ENCODE peak calls at places on chromosomes 2 and 18, in nine cellular contexts. O, T, P, B, M, C, S, K and U are unnamed samples.

GRCh38 chr2:18752022-18752493 is 162.7 kb upstream of the NT5C1B start:
- DNase-seq in O (no peak), T (no peak), P (no peak), B (no peak), M (no peak), C (peak; percentile 35), S (peak; percentile 39), K (no peak), U (no peak)

GRCh38 chr2:143264851-143265250 is 135.6 kb downstream of the ARHGAP15 start:
- DNase-seq in O (no peak), T (no peak), P (no peak), B (no peak), M (no peak), C (no peak), S (peak; percentile 92), K (no peak), U (peak; percentile 74)

GRCh38 chr18:70069965-70070364 is 122.3 kb upstream of the CD226 start:
- DNase-seq in O (no peak), T (no peak), P (no peak), B (no peak), M (no peak), C (no peak), S (no peak), K (no peak), U (no peak)

GRCh38 chr18:70172225-70172624 is 33.3 kb downstream of the RTTN start:
- DNase-seq in O (no peak), T (no peak), P (no peak), B (no peak), M (no peak), C (no peak), S (peak; percentile 39), K (no peak), U (no peak)

GRCh38 chr2:147800316-147800715 is 44.5 kb upstream of the ACVR2A start:
- DNase-seq in O (no peak), T (no peak), P (no peak), B (no peak), M (no peak), C (no peak), S (no peak), K (no peak), U (no peak)

GRCh38 chr2:36911012-36911411 is 55.3 kb downstream of the STRN start:
- DNase-seq in O (no peak), T (no peak), P (no peak), B (no peak), M (no peak), C (no peak), S (no peak), K (no peak), U (no peak)

GRCh38 chr18:36718705-36719328 is 110.0 kb downstream of the TPGS2 start:
- DNase-seq in O (no peak), T (no peak), P (no peak), B (no peak), M (no peak), C (no peak), S (peak; percentile 52), K (no peak), U (no peak)

GRCh38 chr2:181128199-181128598 is 147.8 kb downstream of the UBE2E3 start:
- DNase-seq in O (no peak), T (no peak), P (no peak), B (no peak), M (no peak), C (no peak), S (no peak), K (no peak), U (no peak)

GRCh38 chr18:58054041-58054733 is 10.2 kb downstream of the NEDD4L start:
- DNase-seq in O (no peak), T (no peak), P (no peak), B (no peak), M (no peak), C (peak; percentile 72), S (peak; percentile 60), K (no peak), U (no peak)

GRCh38 chr18:58049000-58049688 is 5.1 kb downstream of the NEDD4L start:
- DNase-seq in O (no peak), T (no peak), P (no peak), B (no peak), M (no peak), C (no peak), S (no peak), K (no peak), U (no peak)

GRCh38 chr18:58052960-58053359 is 8.9 kb downstream of the NEDD4L start:
- DNase-seq in O (no peak), T (no peak), P (no peak), B (no peak), M (no peak), C (no peak), S (no peak), K (no peak), U (no peak)

GRCh38 chr18:58048243-58048642 is 4.2 kb downstream of the NEDD4L start:
- DNase-seq in O (no peak), T (no peak), P (no peak), B (no peak), M (no peak), C (no peak), S (peak; percentile 15), K (no peak), U (no peak)

GRCh38 chr18:58051765-58052460 is 7.9 kb downstream of the NEDD4L start:
- DNase-seq in O (no peak), T (no peak), P (no peak), B (no peak), M (no peak), C (no peak), S (peak; percentile 24), K (no peak), U (no peak)
- H3K27ac ChIP-seq in O (no peak overlapping the region), T (no peak overlapping the region), P (peak overlapping the region; percentile 22), B (no peak overlapping the region), M (peak overlapping the region; percentile 32), C (peak overlapping the region; percentile 37), S (no peak overlapping the region), K (peak overlapping the region; percentile 45), U (no peak overlapping the region)

DNA sequence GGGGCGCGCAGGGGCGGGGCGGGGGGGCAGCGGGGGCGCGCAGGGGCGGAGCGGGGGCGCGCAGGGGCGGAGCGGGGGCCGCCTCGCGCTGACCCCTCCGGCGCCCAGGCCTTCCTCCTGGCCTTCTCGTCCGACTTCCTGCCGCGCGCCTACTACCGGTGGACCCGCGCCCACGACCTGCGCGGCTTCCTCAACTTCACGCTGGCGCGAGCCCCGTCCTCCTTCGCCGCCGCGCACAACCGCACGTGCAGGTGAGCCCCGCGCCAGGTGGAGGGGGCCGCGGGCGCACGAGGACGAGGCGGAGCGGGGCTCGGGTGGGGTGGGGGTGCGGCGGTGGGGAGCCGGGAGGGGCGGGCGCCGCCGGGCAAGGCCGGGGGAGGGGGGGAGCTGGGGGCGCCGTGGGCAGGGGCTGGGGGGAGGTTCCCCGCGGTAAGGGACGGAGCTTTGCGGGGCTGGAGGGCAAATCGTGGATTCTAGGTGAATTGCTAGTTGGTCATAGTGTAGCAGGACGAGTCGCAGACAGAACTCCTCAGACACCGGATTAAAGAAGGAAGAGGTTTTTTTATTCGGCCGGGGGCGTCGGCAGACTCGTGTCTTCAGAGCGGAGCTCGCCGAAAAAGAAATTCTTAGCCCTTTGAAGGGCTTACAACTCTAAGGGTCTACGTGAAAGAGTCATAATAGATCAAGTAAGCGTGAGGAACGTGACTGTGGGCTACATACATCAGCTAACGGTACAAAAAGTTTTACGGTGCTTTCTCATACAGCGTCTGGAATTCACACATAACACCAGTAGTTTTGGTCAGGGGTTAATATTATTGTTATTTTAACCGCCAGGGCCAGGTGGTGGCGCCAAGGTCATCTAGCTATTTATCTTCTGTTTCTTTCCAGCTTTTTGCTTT is 29.9 kb downstream of the ANO7 start:
- DNase-seq in O (peak; percentile 58), T (peak; percentile 55), P (no peak), B (peak; percentile 44), M (no peak), C (peak; percentile 47), S (peak; percentile 31), K (peak; percentile 20), U (no peak)
- H3K27ac ChIP-seq in O (no peak overlapping the region), T (peak overlapping the region; percentile 28), P (no peak overlapping the region), B (no peak overlapping the region), M (peak overlapping the region; percentile 77), C (no peak overlapping the region), S (peak overlapping the region; percentile 56), K (no peak overlapping the region), U (no peak overlapping the region)

GRCh38 chr2:231190531-231191197 is 7.8 kb upstream of the ARMC9 start:
- DNase-seq in O (peak; percentile 73), T (no peak), P (no peak), B (no peak), M (no peak), C (no peak), S (no peak), K (peak; percentile 50), U (no peak)

GRCh38 chr2:231189171-231189530 is 9.3 kb upstream of the ARMC9 start:
- DNase-seq in O (no peak), T (no peak), P (no peak), B (no peak), M (no peak), C (no peak), S (no peak), K (no peak), U (no peak)

GRCh38 chr2:231188506-231189170 is 9.8 kb upstream of the ARMC9 start:
- DNase-seq in O (no peak), T (no peak), P (no peak), B (no peak), M (no peak), C (no peak), S (no peak), K (no peak), U (no peak)

GRCh38 chr2:231187736-231188505 is 10.5 kb upstream of the ARMC9 start:
- DNase-seq in O (peak; percentile 56), T (no peak), P (no peak), B (peak; percentile 97), M (no peak), C (no peak), S (peak; percentile 24), K (no peak), U (no peak)

GRCh38 chr2:231189571-231190495 is 8.6 kb upstream of the ARMC9 start:
- DNase-seq in O (peak; percentile 50), T (no peak), P (no peak), B (peak; percentile 91), M (no peak), C (no peak), S (no peak), K (peak; percentile 35), U (no peak)
- H3K27ac ChIP-seq in O (peak overlapping the region; percentile 93), T (no peak overlapping the region), P (no peak overlapping the region), B (peak overlapping the region; percentile 93), M (peak overlapping the region; percentile 62), C (no peak overlapping the region), S (peak overlapping the region; percentile 2), K (peak overlapping the region; percentile 58), U (peak overlapping the region; percentile 78)

GRCh38 chr2:128420131-128420530 is 101.5 kb upstream of the HS6ST1 start:
- DNase-seq in O (no peak), T (no peak), P (no peak), B (no peak), M (no peak), C (no peak), S (no peak), K (no peak), U (no peak)

GRCh38 chr2:128421286-128421685 is 102.6 kb upstream of the HS6ST1 start:
- DNase-seq in O (no peak), T (no peak), P (no peak), B (no peak), M (peak; percentile 14), C (no peak), S (no peak), K (no peak), U (no peak)

GRCh38 chr2:128422571-128422970 is 103.9 kb upstream of the HS6ST1 start:
- DNase-seq in O (no peak), T (no peak), P (peak; percentile 53), B (no peak), M (peak; percentile 20), C (peak; percentile 96), S (peak; percentile 88), K (no peak), U (peak; percentile 51)

GRCh38 chr2:128420776-128421175 is 102.1 kb upstream of the HS6ST1 start:
- DNase-seq in O (no peak), T (no peak), P (no peak), B (no peak), M (no peak), C (no peak), S (no peak), K (no peak), U (no peak)

DNA sequence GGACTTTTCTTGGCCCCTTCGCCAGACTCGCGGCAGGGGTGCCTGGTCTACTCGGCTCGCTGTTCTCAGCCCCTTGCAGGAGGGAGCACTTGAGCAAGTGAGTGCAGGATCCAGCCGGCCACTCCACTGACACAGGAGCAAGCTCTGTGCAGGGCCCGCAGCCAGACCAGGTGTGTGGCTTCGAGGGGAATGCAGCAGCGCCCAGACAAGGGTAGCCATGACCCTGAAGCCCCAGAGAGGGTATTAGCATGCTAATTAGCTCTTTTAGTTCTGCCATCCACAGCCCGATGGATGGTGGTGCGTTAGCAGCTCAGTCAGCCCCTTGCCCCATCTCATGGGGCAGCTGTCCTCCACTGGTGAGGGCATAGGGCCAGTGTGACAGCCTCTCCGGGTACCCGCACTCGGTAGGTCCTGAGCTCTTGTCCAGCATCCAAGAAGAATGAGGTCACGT is 103.2 kb upstream of the HS6ST1 start:
- DNase-seq in O (no peak), T (no peak), P (no peak), B (no peak), M (peak; percentile 32), C (no peak), S (no peak), K (no peak), U (no peak)
- H3K27ac ChIP-seq in O (no peak overlapping the region), T (no peak overlapping the region), P (peak overlapping the region; percentile 67), B (no peak overlapping the region), M (no peak overlapping the region), C (peak overlapping the region; percentile 84), S (no peak overlapping the region), K (no peak overlapping the region), U (peak overlapping the region; percentile 70)